ENCODE peak calls at places on chromosomes 13 and 19, in five cellular contexts. H is adipocyte, I is GM06990, J is brain microvascular endothelial cell, K is tibial nerve. C is an unnamed sample.

GRCh38 chr13:110233181-110233641 is 73.7 kb downstream of the COL4A1 start:
- DNase-seq in H (peak), I (no peak), J (peak), K (peak), C (peak)

GRCh38 chr19:17192751-17193150 is 22.4 kb upstream of the USE1 start:
- DNase-seq in H (no peak), I (no peak), J (no peak), K (no peak), C (no peak)

GRCh38 chr13:23570099-23570926 is at the start of gene TNFRSF19:
- DNase-seq in H (peak), I (no peak), J (peak), K (peak), C (no peak)

GRCh38 chr19:6101991-6102390 is 8.3 kb downstream of the RFX2 start:
- DNase-seq in H (no peak), I (no peak), J (no peak), K (no peak), C (no peak)

GRCh38 chr13:98997738-98998641 is 20.1 kb upstream of the DOCK9 start:
- DNase-seq in H (peak), I (peak), J (no peak), K (no peak), C (no peak)

GRCh38 chr13:50843256-50844043 is at the start of gene DLEU7:
- DNase-seq in H (no peak), I (no peak), J (no peak), K (peak), C (no peak)

GRCh38 chr13:107873908-107874307 is 341.4 kb downstream of the LIG4 start:
- DNase-seq in H (no peak), I (no peak), J (no peak), K (no peak), C (no peak)

GRCh38 chr13:48858122-48858521 is 117.6 kb upstream of the FNDC3A start:
- DNase-seq in H (no peak), I (no peak), J (no peak), K (no peak), C (no peak)

GRCh38 chr13:30382836-30383525 is 39.3 kb upstream of the UBE2L5 start:
- DNase-seq in H (no peak), I (no peak), J (no peak), K (no peak), C (no peak)

GRCh38 chr19:33467851-33468250 is 53.7 kb downstream of the PEPD start:
- DNase-seq in H (no peak), I (no peak), J (no peak), K (peak), C (peak)

GRCh38 chr13:113405481-113406300 is 41.8 kb upstream of the GRTP1 start:
- DNase-seq in H (no peak), I (no peak), J (no peak), K (peak), C (no peak)

GRCh38 chr19:964761-965694 is 19.1 kb upstream of the WDR18 start:
- DNase-seq in H (no peak), I (no peak), J (no peak), K (no peak), C (no peak)

GRCh38 chr19:38728752-38729541 is 15.3 kb downstream of the CAPN12 start:
- DNase-seq in H (no peak), I (no peak), J (no peak), K (no peak), C (no peak)

GRCh38 chr19:19584356-19584755 is 34.1 kb downstream of the PBX4 start:
- DNase-seq in H (no peak), I (no peak), J (no peak), K (no peak), C (no peak)

GRCh38 chr13:80361883-80362327 is 21.0 kb upstream of the SPRY2 start:
- DNase-seq in H (no peak), I (no peak), J (peak), K (no peak), C (no peak)

GRCh38 chr19:16225279-16226183 is 27.8 kb downstream of the AP1M1 start:
- DNase-seq in H (no peak), I (no peak), J (no peak), K (peak), C (no peak)

GRCh38 chr19:5436101-5436947 is 18.9 kb upstream of the ZNRF4 start:
- DNase-seq in H (peak), I (peak), J (peak), K (no peak), C (no peak)

GRCh38 chr13:80341098-80341701 is at the start of gene SPRY2:
- DNase-seq in H (peak), I (peak), J (peak), K (peak), C (peak)

GRCh38 chr13:85665286-85665685 is 133.9 kb downstream of the SLITRK6 start:
- DNase-seq in H (peak), I (no peak), J (peak), K (no peak), C (no peak)

GRCh38 chr19:45402469-45403070 is 2.3 kb downstream of the PPP1R13L start:
- DNase-seq in H (peak), I (peak), J (peak), K (no peak), C (no peak)

GRCh38 chr13:99376132-99376531 is 68.9 kb upstream of the GPR183 start:
- DNase-seq in H (no peak), I (peak), J (no peak), K (no peak), C (peak)

GRCh38 chr13:84896128-84896527 is 903.1 kb downstream of the SLITRK6 start:
- DNase-seq in H (peak), I (no peak), J (peak), K (no peak), C (no peak)

GRCh38 chr13:44393391-44393790 is 19.8 kb downstream of the SERP2 start:
- DNase-seq in H (no peak), I (no peak), J (no peak), K (no peak), C (peak)

DNA sequence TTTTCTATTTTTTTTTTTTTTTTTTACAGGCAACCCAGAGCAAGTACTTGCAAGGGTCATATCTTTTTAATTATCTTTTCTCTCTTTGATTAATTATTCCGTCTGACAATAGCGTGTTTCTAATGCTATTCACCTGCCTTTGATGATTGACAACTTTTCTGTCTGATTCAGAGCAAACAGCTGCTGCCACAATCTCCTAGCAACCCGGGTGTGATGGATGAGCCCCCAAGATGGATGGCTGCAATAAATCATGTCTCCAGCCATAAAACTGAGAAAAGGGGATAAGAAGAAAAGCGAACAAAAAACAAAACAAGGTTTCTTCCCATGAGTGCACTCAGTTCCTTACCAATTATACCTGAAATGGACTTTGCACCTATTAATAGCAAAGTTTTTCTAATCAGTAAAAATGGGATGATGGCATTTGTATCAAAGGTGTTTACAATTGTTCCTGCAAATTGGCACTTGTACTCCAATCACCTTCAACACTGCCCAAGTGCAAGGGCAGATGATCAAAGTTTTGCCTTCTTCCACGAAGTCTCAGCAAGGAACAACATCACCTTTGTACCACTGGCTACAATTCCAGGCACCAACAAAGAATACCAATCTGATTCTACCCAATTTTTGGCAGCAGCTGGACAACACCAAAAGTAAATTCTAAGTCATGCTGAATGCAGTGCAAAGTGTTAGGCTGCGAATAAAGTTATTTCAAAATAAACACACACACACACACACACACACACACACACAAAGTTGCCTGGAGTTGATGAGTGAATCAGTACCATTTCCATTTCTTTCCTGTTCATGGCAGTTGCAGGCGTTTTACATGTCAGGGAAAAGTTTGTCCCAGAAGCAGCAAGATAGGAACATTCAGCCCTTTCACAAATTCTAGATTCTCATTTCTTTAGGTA is 12.0 kb downstream of the TSHZ3 start:
- DNase-seq in H (no peak), I (no peak), J (no peak), K (no peak), C (no peak)
- H3K4me3 ChIP-seq in H (no peak), I (no peak), J (no peak), K (no peak), C (no peak)

GRCh38 chr19:35853038-35853756 is 893 bp upstream of the NPHS1 start:
- DNase-seq in H (no peak), I (no peak), J (no peak), K (no peak), C (no peak)

GRCh38 chr19:35859414-35859813 is 2.7 kb downstream of the KIRREL2 start:
- DNase-seq in H (no peak), I (no peak), J (no peak), K (no peak), C (no peak)

GRCh38 chr19:35856546-35857149 is at the start of gene KIRREL2:
- DNase-seq in H (no peak), I (no peak), J (no peak), K (no peak), C (no peak)

GRCh38 chr19:35858311-35858710 is 1.6 kb downstream of the KIRREL2 start:
- DNase-seq in H (no peak), I (no peak), J (no peak), K (no peak), C (no peak)

GRCh38 chr19:35856001-35856400 is 710 bp upstream of the KIRREL2 start:
- DNase-seq in H (no peak), I (no peak), J (no peak), K (no peak), C (no peak)
- H3K4me3 ChIP-seq in H (no peak), I (no peak), J (no peak), K (no peak), C (peak)

GRCh38 chr13:22024381-22024994 is 353.6 kb downstream of the FGF9 start:
- DNase-seq in H (no peak), I (no peak), J (no peak), K (no peak), C (no peak)
- H3K4me3 ChIP-seq in H (no peak), I (no peak), J (no peak), K (no peak), C (no peak)

GRCh38 chr13:32316030-32316344 is 679 bp downstream of the BRCA2 start:
- DNase-seq in H (no peak), I (no peak), J (no peak), K (no peak), C (no peak)

GRCh38 chr13:32318072-32318471 is 2.8 kb downstream of the BRCA2 start:
- DNase-seq in H (no peak), I (no peak), J (no peak), K (no peak), C (no peak)

GRCh38 chr13:32315255-32316029 is at the start of the genes BRCA2 and ZAR1L:
- DNase-seq in H (peak), I (peak), J (peak), K (peak), C (peak)

GRCh38 chr13:32314968-32315254 is 252 bp downstream of the ZAR1L start:
- DNase-seq in H (peak), I (no peak), J (peak), K (no peak), C (no peak)

DNA sequence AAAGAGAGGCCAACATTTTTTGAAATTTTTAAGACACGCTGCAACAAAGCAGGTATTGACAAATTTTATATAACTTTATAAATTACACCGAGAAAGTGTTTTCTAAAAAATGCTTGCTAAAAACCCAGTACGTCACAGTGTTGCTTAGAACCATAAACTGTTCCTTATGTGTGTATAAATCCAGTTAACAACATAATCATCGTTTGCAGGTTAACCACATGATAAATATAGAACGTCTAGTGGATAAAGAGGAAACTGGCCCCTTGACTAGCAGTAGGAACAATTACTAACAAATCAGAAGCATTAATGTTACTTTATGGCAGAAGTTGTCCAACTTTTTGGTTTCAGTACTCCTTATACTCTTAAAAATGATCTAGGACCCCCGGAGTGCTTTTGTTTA is 1.2 kb downstream of the BRCA2 start:
- DNase-seq in H (no peak), I (no peak), J (no peak), K (no peak), C (no peak)
- H3K4me3 ChIP-seq in H (peak), I (peak), J (peak), K (peak), C (peak)

GRCh38 chr13:46171739-46172138 is 10.2 kb downstream of the LCP1 start:
- DNase-seq in H (no peak), I (no peak), J (no peak), K (no peak), C (no peak)

GRCh38 chr13:46171223-46171622 is 10.8 kb downstream of the LCP1 start:
- DNase-seq in H (no peak), I (no peak), J (no peak), K (no peak), C (no peak)

GRCh38 chr13:46170687-46171086 is 11.3 kb downstream of the LCP1 start:
- DNase-seq in H (no peak), I (no peak), J (no peak), K (no peak), C (no peak)

GRCh38 chr13:46168818-46169217 is 13.2 kb downstream of the LCP1 start:
- DNase-seq in H (no peak), I (no peak), J (no peak), K (no peak), C (no peak)

DNA sequence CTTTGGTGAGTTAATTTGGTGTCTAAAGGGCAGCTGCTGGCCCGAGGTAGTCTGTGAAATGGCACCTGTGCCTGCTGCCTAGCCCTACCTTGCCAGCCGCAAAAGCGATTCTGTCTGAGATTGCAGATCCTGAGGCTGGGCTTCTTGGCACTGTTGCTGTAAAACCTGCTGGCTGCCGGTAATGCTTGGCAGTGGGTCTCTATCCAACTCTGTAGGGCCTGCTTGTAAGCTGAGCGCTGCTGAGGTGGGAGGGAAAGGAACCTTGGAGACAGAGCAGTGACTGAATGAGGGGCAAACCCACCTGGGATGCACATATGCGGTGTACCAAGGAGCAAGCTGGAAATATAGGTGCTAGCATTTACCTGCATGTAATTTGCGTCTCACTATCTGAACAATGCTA is 11.7 kb downstream of the LCP1 start:
- DNase-seq in H (no peak), I (no peak), J (no peak), K (no peak), C (no peak)
- H3K4me3 ChIP-seq in H (no peak), I (peak), J (no peak), K (no peak), C (no peak)

GRCh38 chr19:43639507-43640423 is at the start of gene CADM4:
- DNase-seq in H (peak), I (no peak), J (no peak), K (no peak), C (no peak)
- H3K4me3 ChIP-seq in H (peak), I (peak), J (peak), K (peak), C (peak)

DNA sequence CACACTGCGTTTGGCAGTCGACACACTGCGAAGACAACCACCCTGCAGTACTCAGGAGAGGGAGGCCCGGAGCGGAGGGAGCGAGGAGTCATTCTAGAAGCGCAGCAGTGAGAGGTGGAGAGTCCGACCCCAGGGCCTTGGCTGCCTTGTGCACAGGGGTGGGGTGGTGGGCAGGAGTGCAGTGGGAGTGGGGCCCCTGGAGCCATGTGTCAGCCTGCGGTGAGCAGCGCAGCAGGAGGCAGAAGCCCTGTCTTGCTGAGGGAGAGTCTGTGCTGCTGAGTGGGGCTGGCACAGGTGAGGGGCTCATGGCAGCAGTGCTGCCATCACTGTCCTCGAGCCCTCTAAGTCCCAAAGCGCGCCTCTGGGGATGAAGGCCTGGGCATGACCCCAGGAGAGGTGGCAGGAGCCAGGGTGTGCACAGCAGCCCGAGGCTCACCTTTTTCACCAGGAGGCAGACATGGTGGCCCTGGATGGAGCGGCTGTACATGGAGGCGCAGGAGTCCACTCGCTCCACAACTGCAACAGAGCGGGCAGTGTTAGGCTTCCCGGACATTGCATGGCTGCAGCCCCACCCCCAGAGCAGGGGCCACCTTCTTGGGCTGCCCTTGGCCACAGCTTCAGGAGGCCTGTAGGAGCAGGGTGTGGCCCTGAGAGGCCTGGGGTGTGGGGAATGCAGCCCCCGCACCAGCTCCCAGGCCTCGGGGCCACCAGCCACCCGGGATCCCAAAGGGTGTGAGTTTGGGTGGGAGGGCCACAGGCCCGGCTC is 11.7 kb downstream of the IZUMO4 start:
- DNase-seq in H (no peak), I (no peak), J (no peak), K (no peak), C (no peak)
- H3K4me3 ChIP-seq in H (no peak), I (no peak), J (no peak), K (no peak), C (no peak)

DNA sequence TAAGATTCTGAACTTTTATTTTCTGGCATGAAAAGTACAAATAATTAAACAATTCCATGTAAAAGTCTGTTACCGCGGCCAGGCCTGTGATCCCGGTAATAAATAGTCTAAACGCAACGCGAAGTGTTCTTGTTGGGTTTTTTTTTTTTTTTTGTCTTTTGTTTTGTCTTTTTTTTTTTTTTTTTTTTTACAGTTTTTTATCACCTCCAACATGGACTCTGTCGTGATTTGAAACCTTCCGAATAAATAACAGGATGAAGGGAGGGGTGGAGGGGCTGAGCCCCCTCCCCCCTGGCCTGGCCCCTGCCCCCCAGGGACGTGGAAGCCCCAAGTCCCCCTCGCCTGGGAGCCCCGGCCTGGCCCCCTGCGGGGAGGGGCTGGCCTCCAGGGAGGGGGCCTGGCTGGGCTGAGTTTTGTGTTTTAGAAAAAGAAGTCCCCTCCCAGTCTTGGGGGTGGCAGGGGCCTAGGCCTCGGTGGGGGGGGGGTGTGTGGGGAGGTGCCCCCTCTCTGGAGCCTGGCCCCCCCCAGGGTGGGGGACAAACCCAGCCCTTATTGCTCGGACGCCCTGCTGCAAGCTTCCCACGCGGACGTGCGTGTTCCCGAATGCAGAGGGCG is 16.0 kb downstream of the PRKCSH start:
- DNase-seq in H (no peak), I (no peak), J (no peak), K (no peak), C (no peak)
- H3K4me3 ChIP-seq in H (no peak), I (peak), J (peak), K (no peak), C (no peak)